ENCODE peak calls at places on chromosome 4, in five cellular contexts. A, R, E, P and K are unnamed samples.

GRCh38 chr4:145436793-145437192 is 44.9 kb upstream of the SMAD1 start:
- DNase-seq in A (no peak), R (no peak), E (no peak), P (no peak), K (no peak)

GRCh38 chr4:147101678-147102077 is 156.0 kb upstream of the TTC29 start:
- DNase-seq in A (no peak), R (no peak), E (no peak), P (no peak), K (no peak)

GRCh38 chr4:40251366-40251765 is 54.5 kb downstream of the RHOH start:
- DNase-seq in A (peak; percentile 35), R (no peak), E (no peak), P (no peak), K (no peak)

GRCh38 chr4:17153572-17153971 is 255.1 kb upstream of the LDB2 start:
- DNase-seq in A (no peak), R (no peak), E (no peak), P (no peak), K (no peak)

GRCh38 chr4:16001484-16001858 is 38.5 kb upstream of the FGFBP2 start:
- DNase-seq in A (peak; percentile 58), R (peak; percentile 43), E (peak; percentile 76), P (peak; percentile 61), K (peak; percentile 62)

GRCh38 chr4:123659759-123660158 is 263.2 kb downstream of the SPRY1 start:
- DNase-seq in A (no peak), R (peak; percentile 39), E (no peak), P (no peak), K (peak; percentile 10)

GRCh38 chr4:137967480-137968190 is 274.5 kb downstream of the SLC7A11 start:
- DNase-seq in A (no peak), R (no peak), E (no peak), P (no peak), K (peak; percentile 5)

GRCh38 chr4:78345237-78345636 is 206.3 kb upstream of the ANXA3 start:
- DNase-seq in A (no peak), R (no peak), E (no peak), P (no peak), K (no peak)

GRCh38 chr4:17367201-17367600 is 144.7 kb downstream of the QDPR start:
- DNase-seq in A (no peak), R (no peak), E (no peak), P (no peak), K (no peak)

GRCh38 chr4:5033266-5033945 is 14.1 kb upstream of the CYTL1 start:
- DNase-seq in A (no peak), R (no peak), E (no peak), P (no peak), K (no peak)

GRCh38 chr4:54386270-54386669 is 157.2 kb downstream of the PDGFRA start:
- DNase-seq in A (no peak), R (no peak), E (no peak), P (no peak), K (no peak)

GRCh38 chr4:108885211-108885610 is 122.4 kb upstream of the ETNPPL start:
- DNase-seq in A (no peak), R (no peak), E (no peak), P (no peak), K (no peak)

GRCh38 chr4:139791681-139792080 is 126.1 kb downstream of the MGST2 start:
- DNase-seq in A (no peak), R (no peak), E (no peak), P (no peak), K (no peak)

GRCh38 chr4:98092833-98093439 is 50.3 kb downstream of the STPG2 start:
- DNase-seq in A (no peak), R (peak; percentile 9), E (no peak), P (no peak), K (no peak)

GRCh38 chr4:79163981-79164490 is 161.8 kb downstream of the NAA11 start:
- DNase-seq in A (no peak), R (no peak), E (no peak), P (no peak), K (no peak)

GRCh38 chr4:57501715-57502114 is 391.5 kb upstream of the IGFBP7 start:
- DNase-seq in A (peak; percentile 1), R (no peak), E (no peak), P (no peak), K (no peak)

GRCh38 chr4:97477974-97478373 is 665.3 kb downstream of the STPG2 start:
- DNase-seq in A (no peak), R (no peak), E (no peak), P (no peak), K (no peak)

GRCh38 chr4:157918036-157918832 is 254.6 kb downstream of the GASK1B start:
- DNase-seq in A (no peak), R (no peak), E (no peak), P (no peak), K (no peak)

GRCh38 chr4:40132816-40133215 is 64.0 kb upstream of the RHOH start:
- DNase-seq in A (no peak), R (no peak), E (no peak), P (no peak), K (no peak)

GRCh38 chr4:20272411-20272872 is 20.7 kb downstream of the SLIT2 start:
- DNase-seq in A (no peak), R (no peak), E (no peak), P (no peak), K (no peak)

GRCh38 chr4:126028871-126029270 is 714.1 kb downstream of the FAT4 start:
- DNase-seq in A (no peak), R (no peak), E (no peak), P (no peak), K (no peak)

GRCh38 chr4:81084624-81085023 is 54.1 kb downstream of the BMP3 start:
- DNase-seq in A (no peak), R (no peak), E (no peak), P (no peak), K (no peak)

GRCh38 chr4:1907848-1908525 is 36.8 kb downstream of the NSD2 start:
- DNase-seq in A (no peak), R (no peak), E (no peak), P (no peak), K (no peak)

GRCh38 chr4:15344041-15344440 is 83.8 kb upstream of the C1QTNF7 start:
- DNase-seq in A (no peak), R (no peak), E (no peak), P (no peak), K (no peak)

GRCh38 chr4:134126955-134127354 is 74.6 kb downstream of the PABPC4L start:
- DNase-seq in A (no peak), R (no peak), E (no peak), P (no peak), K (no peak)

GRCh38 chr4:52840531-52841350 is 21.4 kb upstream of the RASL11B start:
- DNase-seq in A (no peak), R (no peak), E (no peak), P (no peak), K (no peak)

GRCh38 chr4:96205143-96205542 is 365.2 kb downstream of the PDHA2 start:
- DNase-seq in A (no peak), R (no peak), E (no peak), P (no peak), K (no peak)

DNA sequence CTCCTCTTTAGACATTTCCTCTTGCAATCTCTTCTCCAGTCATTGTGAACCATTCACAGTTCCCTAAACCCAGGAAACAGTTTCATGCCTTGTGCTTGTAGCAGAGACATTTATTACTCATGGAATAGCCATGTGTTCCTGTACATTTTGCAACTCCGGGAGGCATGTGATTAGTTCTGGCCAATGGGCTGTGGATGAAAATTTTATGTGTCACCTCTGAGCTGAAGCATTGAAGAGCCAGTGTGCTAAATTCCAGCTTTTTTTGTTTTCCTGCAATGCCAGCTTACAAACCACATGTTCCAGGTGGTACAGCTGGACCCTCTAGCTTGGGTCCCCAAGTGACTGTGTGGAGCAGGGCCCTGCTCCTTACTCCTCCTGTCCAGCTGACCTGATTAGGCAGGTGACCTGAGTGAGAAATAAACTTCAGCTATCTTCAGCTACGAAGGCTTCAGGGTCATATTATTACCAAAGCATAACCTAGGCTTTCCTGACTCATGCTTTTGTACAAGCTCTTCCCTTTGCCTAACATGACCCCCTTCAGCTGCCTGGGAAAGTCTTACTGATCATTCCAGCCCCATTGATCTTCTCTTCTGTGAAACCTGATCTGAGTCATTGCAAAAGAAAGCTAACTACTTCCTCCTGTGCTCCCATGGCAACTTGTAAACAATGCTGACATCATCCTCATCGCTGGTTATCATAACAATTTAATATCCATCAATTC is 200.4 kb downstream of the PTTG2 start:
- DNase-seq in A (peak; percentile 60), R (peak; percentile 98), E (no peak), P (no peak), K (peak; percentile 23)
- H3K27ac ChIP-seq in A (peak overlapping the region; percentile 90), R (peak overlapping the region; percentile 98), E (peak overlapping the region; percentile 97), P (no peak overlapping the region), K (no peak overlapping the region)

GRCh38 chr4:7206385-7206784 is 14.0 kb downstream of the SORCS2 start:
- DNase-seq in A (no peak), R (no peak), E (no peak), P (no peak), K (peak; percentile 38)

GRCh38 chr4:7204656-7205387 is 12.5 kb downstream of the SORCS2 start:
- DNase-seq in A (no peak), R (no peak), E (no peak), P (no peak), K (no peak)

GRCh38 chr4:7207791-7208231 is 15.5 kb downstream of the SORCS2 start:
- DNase-seq in A (no peak), R (no peak), E (no peak), P (no peak), K (no peak)

GRCh38 chr4:7208509-7209451 is 16.4 kb downstream of the SORCS2 start:
- DNase-seq in A (no peak), R (no peak), E (no peak), P (no peak), K (no peak)

GRCh38 chr4:7206856-7207567 is 14.7 kb downstream of the SORCS2 start:
- DNase-seq in A (peak; percentile 55), R (no peak), E (peak; percentile 88), P (no peak), K (peak; percentile 50)
- TF ChIP-seq RAD21 in A (no peak), R (no peak), E (no peak), P (no peak), K (no peak)

GRCh38 chr4:168586926-168587325 is 90.1 kb downstream of the PALLD start:
- DNase-seq in A (no peak), R (no peak), E (no peak), P (no peak), K (no peak)
- H3K27ac ChIP-seq in A (peak overlapping the region; percentile 88), R (no peak overlapping the region), E (peak overlapping the region; percentile 89), P (no peak overlapping the region), K (no peak overlapping the region)

GRCh38 chr4:104596189-104596588 is 101.5 kb upstream of the CXXC4 start:
- DNase-seq in A (no peak), R (no peak), E (no peak), P (no peak), K (no peak)

GRCh38 chr4:104592894-104593470 is 98.3 kb upstream of the CXXC4 start:
- DNase-seq in A (no peak), R (no peak), E (no peak), P (no peak), K (no peak)

GRCh38 chr4:104589264-104589868 is 94.7 kb upstream of the CXXC4 start:
- DNase-seq in A (no peak), R (no peak), E (no peak), P (no peak), K (no peak)

GRCh38 chr4:104591505-104591904 is 96.8 kb upstream of the CXXC4 start:
- DNase-seq in A (no peak), R (no peak), E (no peak), P (peak; percentile 62), K (no peak)
- TF ChIP-seq RAD21 in A (no peak), R (no peak), E (no peak), P (peak; percentile 19), K (no peak)